ENCODE peak calls at places on chromosomes 3 and 15, in nine cellular contexts. O, E, U, X, Q, Y, K, S and A are unnamed samples.

GRCh38 chr3:140014831-140015495 is 80.0 kb downstream of the CLSTN2 start:
- DNase-seq in O (no peak), E (no peak), U (no peak), X (no peak), Q (no peak), Y (no peak), K (no peak), S (no peak), A (no peak)

GRCh38 chr3:157498374-157498773 is 4.8 kb downstream of the VEPH1 start:
- DNase-seq in O (no peak), E (no peak), U (no peak), X (no peak), Q (no peak), Y (no peak), K (no peak), S (no peak), A (no peak)

GRCh38 chr3:72960812-72961518 is 35.6 kb upstream of the PPP4R2 start:
- DNase-seq in O (no peak), E (no peak), U (peak), X (peak), Q (no peak), Y (no peak), K (no peak), S (no peak), A (no peak)

GRCh38 chr3:71873093-71873611 is 88.2 kb upstream of the PROK2 start:
- DNase-seq in O (peak), E (no peak), U (no peak), X (no peak), Q (no peak), Y (no peak), K (no peak), S (no peak), A (peak)

GRCh38 chr3:180529778-180530177 is 72.2 kb upstream of the TTC14 start:
- DNase-seq in O (no peak), E (no peak), U (no peak), X (no peak), Q (no peak), Y (no peak), K (no peak), S (no peak), A (no peak)

GRCh38 chr15:66908503-66909095 is 156.8 kb upstream of the SMAD3 start:
- DNase-seq in O (no peak), E (no peak), U (no peak), X (no peak), Q (no peak), Y (no peak), K (no peak), S (no peak), A (no peak)

GRCh38 chr3:96233679-96234078 is 580.7 kb upstream of the EPHA6 start:
- DNase-seq in O (no peak), E (no peak), U (no peak), X (no peak), Q (no peak), Y (no peak), K (no peak), S (no peak), A (no peak)

GRCh38 chr3:167731393-167731792 is 3.3 kb downstream of the PDCD10 start:
- DNase-seq in O (no peak), E (no peak), U (no peak), X (no peak), Q (no peak), Y (no peak), K (no peak), S (no peak), A (no peak)

GRCh38 chr15:52144656-52145055 is 32.1 kb upstream of the BCL2L10 start:
- DNase-seq in O (no peak), E (no peak), U (no peak), X (no peak), Q (peak), Y (no peak), K (no peak), S (peak), A (no peak)

GRCh38 chr3:65342084-65342683 is 654.4 kb upstream of the ADAMTS9 start:
- DNase-seq in O (peak), E (no peak), U (no peak), X (peak), Q (peak), Y (peak), K (peak), S (no peak), A (peak)

GRCh38 chr3:102053375-102053989 is 204.2 kb downstream of the NFKBIZ start:
- DNase-seq in O (no peak), E (no peak), U (no peak), X (no peak), Q (peak), Y (no peak), K (no peak), S (peak), A (no peak)

GRCh38 chr3:129378949-129379348 is 49.5 kb downstream of the EFCAB12 start:
- DNase-seq in O (no peak), E (no peak), U (no peak), X (no peak), Q (no peak), Y (no peak), K (no peak), S (no peak), A (no peak)

GRCh38 chr3:9290556-9290955 is 41.1 kb upstream of the SRGAP3 start:
- DNase-seq in O (no peak), E (no peak), U (no peak), X (no peak), Q (no peak), Y (no peak), K (no peak), S (no peak), A (no peak)

GRCh38 chr3:132004571-132004970 is 30.2 kb downstream of the CPNE4 start:
- DNase-seq in O (no peak), E (no peak), U (no peak), X (no peak), Q (no peak), Y (no peak), K (no peak), S (peak), A (no peak)

GRCh38 chr15:38944551-38944950 is 379.9 kb upstream of the RASGRP1 start:
- DNase-seq in O (no peak), E (no peak), U (no peak), X (no peak), Q (no peak), Y (no peak), K (no peak), S (no peak), A (no peak)

GRCh38 chr15:81336568-81336967 is 12.6 kb upstream of the STARD5 start:
- DNase-seq in O (peak), E (no peak), U (no peak), X (no peak), Q (peak), Y (no peak), K (no peak), S (peak), A (peak)

GRCh38 chr3:48516571-48516970 is 12.6 kb upstream of the SHISA5 start:
- DNase-seq in O (no peak), E (no peak), U (no peak), X (no peak), Q (no peak), Y (no peak), K (no peak), S (no peak), A (no peak)

GRCh38 chr3:8767667-8768363 is 1.6 kb downstream of the OXTR start:
- DNase-seq in O (peak), E (no peak), U (no peak), X (peak), Q (no peak), Y (no peak), K (peak), S (peak), A (no peak)

GRCh38 chr3:29763115-29763514 is 482.2 kb downstream of the RBMS3 start:
- DNase-seq in O (no peak), E (no peak), U (no peak), X (no peak), Q (no peak), Y (no peak), K (no peak), S (no peak), A (no peak)

GRCh38 chr3:64048631-64049061 is 25.4 kb upstream of the PSMD6 start:
- DNase-seq in O (peak), E (no peak), U (no peak), X (no peak), Q (no peak), Y (no peak), K (no peak), S (peak), A (no peak)

GRCh38 chr3:43892061-43892460 is 201.3 kb downstream of the ABHD5 start:
- DNase-seq in O (no peak), E (no peak), U (no peak), X (no peak), Q (no peak), Y (no peak), K (no peak), S (no peak), A (no peak)

GRCh38 chr3:122947621-122948202 is 79.9 kb downstream of the SEMA5B start:
- DNase-seq in O (no peak), E (no peak), U (no peak), X (no peak), Q (peak), Y (no peak), K (no peak), S (peak), A (no peak)

GRCh38 chr15:45167631-45168205 is 20.0 kb downstream of the SHF start:
- DNase-seq in O (no peak), E (no peak), U (no peak), X (no peak), Q (no peak), Y (no peak), K (no peak), S (no peak), A (no peak)
- H3K4me3 ChIP-seq in O (peak), E (peak), U (peak), X (peak), Q (peak), Y (no peak), K (peak), S (peak), A (peak)

GRCh38 chr15:48974865-48975264 is 11.1 kb upstream of the SHC4 start:
- DNase-seq in O (peak), E (no peak), U (no peak), X (peak), Q (peak), Y (no peak), K (no peak), S (no peak), A (no peak)
- H3K4me3 ChIP-seq in O (peak), E (no peak), U (no peak), X (no peak), Q (no peak), Y (peak), K (no peak), S (no peak), A (no peak)

GRCh38 chr3:51941798-51942602 is at the start of the genes PARP3 and RRP9:
- DNase-seq in O (peak), E (peak), U (peak), X (peak), Q (peak), Y (peak), K (peak), S (peak), A (peak)

GRCh38 chr3:51944541-51945021 is 2.4 kb downstream of the PARP3 start:
- DNase-seq in O (no peak), E (no peak), U (no peak), X (no peak), Q (no peak), Y (no peak), K (no peak), S (no peak), A (no peak)

GRCh38 chr3:51943451-51944391 is 1.6 kb downstream of the PARP3 start:
- DNase-seq in O (no peak), E (no peak), U (no peak), X (no peak), Q (no peak), Y (no peak), K (no peak), S (no peak), A (no peak)

GRCh38 chr3:51941447-51941797 is 282 bp downstream of the RRP9 start:
- DNase-seq in O (no peak), E (no peak), U (no peak), X (no peak), Q (no peak), Y (no peak), K (no peak), S (no peak), A (no peak)

GRCh38 chr3:51942603-51943450 is 664 bp downstream of the PARP3 start:
- DNase-seq in O (no peak), E (no peak), U (no peak), X (no peak), Q (peak), Y (no peak), K (peak), S (peak), A (peak)
- H3K4me3 ChIP-seq in O (peak), E (peak), U (peak), X (peak), Q (peak), Y (peak), K (peak), S (peak), A (peak)

GRCh38 chr3:127337001-127337400 is 49.2 kb upstream of the PRR20G start:
- DNase-seq in O (no peak), E (no peak), U (no peak), X (no peak), Q (no peak), Y (no peak), K (no peak), S (no peak), A (no peak)

GRCh38 chr3:127336086-127336485 is 48.2 kb upstream of the PRR20G start:
- DNase-seq in O (no peak), E (no peak), U (no peak), X (no peak), Q (no peak), Y (no peak), K (no peak), S (no peak), A (no peak)

GRCh38 chr3:127339943-127340861 is 52.4 kb upstream of the PRR20G start:
- DNase-seq in O (peak), E (no peak), U (no peak), X (no peak), Q (no peak), Y (no peak), K (no peak), S (no peak), A (no peak)

GRCh38 chr3:127339016-127339415 is 51.2 kb upstream of the PRR20G start:
- DNase-seq in O (no peak), E (no peak), U (no peak), X (no peak), Q (no peak), Y (no peak), K (no peak), S (no peak), A (no peak)

GRCh38 chr3:127337911-127338531 is 50.2 kb upstream of the PRR20G start:
- DNase-seq in O (peak), E (no peak), U (no peak), X (no peak), Q (no peak), Y (no peak), K (no peak), S (no peak), A (no peak)
- H3K4me3 ChIP-seq in O (peak), E (no peak), U (no peak), X (no peak), Q (no peak), Y (no peak), K (peak), S (no peak), A (no peak)

DNA sequence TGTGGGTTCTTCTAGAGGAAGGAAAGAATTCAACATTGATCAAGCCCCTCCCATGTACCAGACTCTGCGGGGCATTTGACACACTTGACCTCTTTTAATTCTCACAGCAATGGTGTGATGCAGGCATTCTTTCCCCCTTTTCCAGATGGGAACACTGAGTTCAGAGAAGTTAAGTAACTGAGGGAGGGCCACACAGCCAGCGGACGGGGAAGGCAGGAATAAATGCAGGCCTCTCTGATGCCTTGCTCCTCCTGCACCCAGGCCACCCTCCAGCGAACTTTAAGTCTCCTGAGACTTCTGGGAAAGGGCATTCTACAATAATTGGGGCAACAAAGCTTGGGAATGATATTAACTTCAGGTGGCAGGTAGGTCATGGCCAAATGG is 227.4 kb downstream of the UACA start:
- DNase-seq in O (no peak), E (no peak), U (no peak), X (no peak), Q (no peak), Y (no peak), K (no peak), S (no peak), A (no peak)
- H3K4me3 ChIP-seq in O (no peak), E (no peak), U (no peak), X (no peak), Q (no peak), Y (no peak), K (no peak), S (no peak), A (peak)

DNA sequence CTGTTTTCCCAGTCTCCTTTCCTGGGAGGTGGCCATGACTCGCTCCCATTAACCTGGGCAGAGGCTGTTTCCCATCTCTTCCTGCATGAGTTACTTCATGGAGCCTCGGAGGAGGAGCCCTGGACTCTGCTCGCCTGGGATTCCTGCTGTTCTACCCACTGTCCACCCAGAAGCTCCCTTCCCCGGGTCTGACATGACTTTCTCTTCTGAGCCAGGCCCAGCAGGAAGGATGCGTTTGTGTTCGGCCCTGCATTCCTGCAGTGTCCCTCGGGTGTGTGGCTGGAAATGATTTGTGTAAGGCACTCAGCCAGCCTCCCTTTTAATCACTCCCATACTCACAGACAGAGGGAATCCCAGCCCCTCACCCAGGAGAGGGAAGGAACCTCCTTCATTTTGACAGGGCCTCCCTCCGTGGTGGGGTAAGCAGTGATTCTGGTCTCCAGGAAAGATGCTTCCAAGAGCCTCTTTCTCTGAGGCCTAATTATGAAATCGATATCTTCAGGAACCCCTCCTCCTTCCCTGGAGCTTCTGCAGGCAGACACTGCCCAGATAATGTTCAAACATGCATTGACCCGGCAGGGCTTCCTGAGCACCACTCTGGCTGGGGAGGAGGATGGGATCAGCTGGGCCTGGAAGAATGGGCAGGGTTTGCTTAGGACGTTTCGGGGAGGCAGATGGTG is 41.6 kb upstream of the DLG1 start:
- DNase-seq in O (no peak), E (no peak), U (no peak), X (no peak), Q (no peak), Y (no peak), K (no peak), S (peak), A (no peak)
- H3K4me3 ChIP-seq in O (no peak), E (no peak), U (no peak), X (no peak), Q (no peak), Y (no peak), K (no peak), S (no peak), A (no peak)

GRCh38 chr15:95923797-95924196 is 406.7 kb upstream of the NR2F2 start:
- DNase-seq in O (no peak), E (no peak), U (no peak), X (no peak), Q (no peak), Y (no peak), K (no peak), S (no peak), A (no peak)
- H3K4me3 ChIP-seq in O (no peak), E (no peak), U (no peak), X (no peak), Q (no peak), Y (no peak), K (no peak), S (no peak), A (no peak)

DNA sequence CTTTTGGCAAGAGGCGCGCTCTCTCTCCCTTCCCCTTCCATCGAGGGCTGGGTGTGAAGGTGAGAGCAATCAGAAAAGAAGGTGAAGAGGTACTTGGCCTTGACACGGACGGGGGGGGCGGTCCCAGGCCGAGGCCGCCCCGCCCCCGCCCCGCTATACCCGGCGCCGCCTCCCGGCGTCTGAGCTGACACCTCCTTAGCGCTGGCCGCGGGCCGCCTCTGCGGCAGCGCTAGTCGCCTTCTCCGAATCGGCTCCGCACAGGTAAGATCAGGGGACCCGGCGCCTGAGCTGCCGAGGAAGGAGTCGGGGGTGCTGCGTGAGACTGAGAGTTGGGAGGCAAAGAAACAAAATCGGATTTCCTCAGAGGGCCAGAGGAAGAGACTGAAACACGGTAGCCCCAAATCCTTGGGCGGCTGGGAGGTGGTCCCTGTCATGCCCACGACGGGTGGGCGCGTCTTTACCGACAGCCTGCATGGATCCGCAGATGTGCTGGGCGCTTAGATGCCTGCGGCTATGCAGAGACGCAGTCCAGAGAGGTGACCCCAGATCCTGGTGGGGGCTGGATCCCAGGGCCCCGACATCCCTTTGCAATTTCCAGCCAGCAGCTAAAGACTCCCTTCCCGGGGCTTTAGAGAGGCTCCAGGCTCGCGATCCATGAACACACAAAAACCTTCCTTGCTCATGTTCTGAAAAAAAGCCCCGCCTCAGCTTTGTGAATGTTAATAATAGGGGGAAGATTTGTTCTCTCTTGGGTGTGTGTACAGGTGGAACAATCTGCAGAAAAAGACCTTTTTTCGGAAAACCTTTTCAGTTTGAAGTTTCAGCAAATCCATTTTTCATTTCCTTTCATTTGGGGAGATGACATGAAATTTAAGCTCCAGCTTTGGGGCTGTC is at the start of gene ENTPD3:
- DNase-seq in O (peak), E (no peak), U (no peak), X (peak), Q (no peak), Y (peak), K (peak), S (no peak), A (peak)
- H3K4me3 ChIP-seq in O (peak), E (peak), U (peak), X (peak), Q (peak), Y (peak), K (peak), S (peak), A (no peak)

GRCh38 chr3:11716576-11717250 is 73.0 kb upstream of the VGLL4 start:
- DNase-seq in O (peak), E (no peak), U (no peak), X (no peak), Q (no peak), Y (no peak), K (no peak), S (no peak), A (no peak)

GRCh38 chr3:11709782-11710181 is 66.1 kb upstream of the VGLL4 start:
- DNase-seq in O (no peak), E (no peak), U (no peak), X (no peak), Q (no peak), Y (no peak), K (no peak), S (no peak), A (no peak)

GRCh38 chr3:11711826-11712225 is 68.1 kb upstream of the VGLL4 start:
- DNase-seq in O (no peak), E (no peak), U (no peak), X (no peak), Q (no peak), Y (no peak), K (no peak), S (no peak), A (no peak)

GRCh38 chr3:11712646-11713045 is 68.9 kb upstream of the VGLL4 start:
- DNase-seq in O (no peak), E (no peak), U (no peak), X (no peak), Q (no peak), Y (no peak), K (no peak), S (no peak), A (no peak)

GRCh38 chr3:11713171-11713570 is 69.5 kb upstream of the VGLL4 start:
- DNase-seq in O (no peak), E (no peak), U (no peak), X (no peak), Q (no peak), Y (no peak), K (no peak), S (no peak), A (no peak)
- H3K4me3 ChIP-seq in O (no peak), E (no peak), U (no peak), X (no peak), Q (no peak), Y (no peak), K (no peak), S (no peak), A (no peak)